ENCODE peak calls at places on chromosomes 4 and X, in four cellular contexts. Z, K, J and A are unnamed samples.

GRCh38 chr4:148355442-148356123 is 86.6 kb downstream of the NR3C2 start:
- DNase-seq in Z (no peak), K (no peak), J (no peak), A (no peak)

GRCh38 chr4:39698424-39699009 is 581 bp downstream of the UBE2K start:
- DNase-seq in Z (no peak), K (peak; percentile 9), J (peak; percentile 61), A (peak; percentile 36)

GRCh38 chrX:14528629-14529287 is 578 bp upstream of the GLRA2 start:
- DNase-seq in Z (no peak), K (peak; percentile 0), J (peak; percentile 28), A (peak; percentile 12)

GRCh38 chr4:11119474-11119873 is 309.2 kb downstream of the HS3ST1 start:
- DNase-seq in Z (no peak), K (no peak), J (no peak), A (no peak)

GRCh38 chrX:95536661-95537060 is 1148.0 kb upstream of the DIAPH2 start:
- DNase-seq in Z (no peak), K (no peak), J (no peak), A (no peak)

GRCh38 chr4:103008875-103009729 is 10.4 kb downstream of the SLC9B1 start:
- DNase-seq in Z (peak; percentile 58), K (no peak), J (no peak), A (peak; percentile 29)

GRCh38 chr4:177308842-177309524 is 691 bp upstream of the NEIL3 start:
- DNase-seq in Z (no peak), K (no peak), J (no peak), A (no peak)

GRCh38 chr4:26083987-26084386 is 170.0 kb downstream of the SMIM20 start:
- DNase-seq in Z (peak; percentile 86), K (no peak), J (no peak), A (peak; percentile 74)

GRCh38 chr4:145503486-145504072 is 21.9 kb downstream of the SMAD1 start:
- DNase-seq in Z (no peak), K (no peak), J (no peak), A (no peak)

GRCh38 chr4:39030726-39031125 is 1.5 kb downstream of the TMEM156 start:
- DNase-seq in Z (no peak), K (no peak), J (no peak), A (no peak)

GRCh38 chr4:146638801-146639351 is at the start of gene POU4F2:
- DNase-seq in Z (no peak), K (no peak), J (no peak), A (peak; percentile 36)

GRCh38 chr4:137968956-137969709 is 273.0 kb downstream of the SLC7A11 start:
- DNase-seq in Z (peak; percentile 30), K (no peak), J (no peak), A (peak; percentile 11)

GRCh38 chr4:158722917-158723793 is at the start of gene PPID:
- DNase-seq in Z (peak; percentile 69), K (peak; percentile 60), J (peak; percentile 68), A (peak; percentile 90)

GRCh38 chr4:8528713-8529112 is 51.5 kb upstream of the GPR78 start:
- DNase-seq in Z (peak; percentile 96), K (no peak), J (no peak), A (no peak)

GRCh38 chr4:124754671-124755070 is 42.1 kb upstream of the ANKRD50 start:
- DNase-seq in Z (no peak), K (no peak), J (no peak), A (no peak)

GRCh38 chr4:163335384-163335783 is 3.0 kb upstream of the NPY1R start:
- DNase-seq in Z (no peak), K (no peak), J (no peak), A (no peak)

GRCh38 chrX:18210470-18210869 is 10.2 kb downstream of the BEND2 start:
- DNase-seq in Z (no peak), K (no peak), J (no peak), A (no peak)

GRCh38 chr4:40307627-40308497 is 27.3 kb upstream of the CHRNA9 start:
- DNase-seq in Z (no peak), K (no peak), J (no peak), A (no peak)

GRCh38 chrX:17374619-17375360 is at the start of gene NHS:
- DNase-seq in Z (peak; percentile 49), K (no peak), J (peak; percentile 1), A (peak; percentile 88)

GRCh38 chr4:24889991-24890390 is 22.9 kb downstream of the CCDC149 start:
- DNase-seq in Z (no peak), K (no peak), J (no peak), A (no peak)

GRCh38 chr4:76831475-76832390 is 66.2 kb downstream of the SOWAHB start:
- DNase-seq in Z (no peak), K (no peak), J (no peak), A (no peak)

GRCh38 chr4:139278956-139279722 is 886 bp downstream of the MGARP start:
- DNase-seq in Z (no peak), K (no peak), J (no peak), A (no peak)

GRCh38 chr4:187235456-187236170 is 512.0 kb upstream of the FAT1 start:
- DNase-seq in Z (peak; percentile 55), K (no peak), J (no peak), A (no peak)

GRCh38 chr4:105474110-105474518 is 252 bp upstream of the PPA2 start:
- DNase-seq in Z (peak; percentile 69), K (no peak), J (no peak), A (peak; percentile 95)

GRCh38 chr4:27844359-27844758 is 983.7 kb downstream of the STIM2 start:
- DNase-seq in Z (no peak), K (no peak), J (no peak), A (no peak)

GRCh38 chrX:112837531-112837930 is 3.1 kb downstream of the AMOT start:
- DNase-seq in Z (no peak), K (no peak), J (no peak), A (no peak)

GRCh38 chr4:151955721-151956340 is 195.0 kb upstream of the GATB start:
- DNase-seq in Z (no peak), K (no peak), J (no peak), A (no peak)

GRCh38 chrX:701673-702072 is 71.1 kb downstream of the SHOX start:
- DNase-seq in Z (no peak), K (no peak), J (no peak), A (no peak)

GRCh38 chrX:1321689-1322088 is 14.9 kb upstream of the IL3RA start:
- DNase-seq in Z (no peak), K (no peak), J (no peak), A (no peak)

GRCh38 chr4:47719576-47719975 is 118.3 kb downstream of the CORIN start:
- DNase-seq in Z (no peak), K (no peak), J (no peak), A (no peak)

GRCh38 chrX:132094169-132094568 is 33.7 kb downstream of the FRMD7 start:
- DNase-seq in Z (no peak), K (no peak), J (no peak), A (no peak)

GRCh38 chr4:57763070-57763469 is 652.9 kb upstream of the IGFBP7 start:
- DNase-seq in Z (no peak), K (no peak), J (no peak), A (no peak)

GRCh38 chr4:150255610-150256580 is 177.7 kb downstream of the DCLK2 start:
- DNase-seq in Z (no peak), K (no peak), J (no peak), A (no peak)

GRCh38 chr4:189048119-189048518 is 892.6 kb upstream of the FRG1 start:
- DNase-seq in Z (no peak), K (no peak), J (no peak), A (peak; percentile 7)

GRCh38 chrX:10769165-10769564 is 148.8 kb upstream of the MID1 start:
- DNase-seq in Z (peak; percentile 15), K (no peak), J (no peak), A (peak; percentile 15)

GRCh38 chr4:139015269-139015947 is at the start of gene NOCT:
- DNase-seq in Z (peak; percentile 84), K (peak; percentile 80), J (peak; percentile 84), A (peak; percentile 93)

GRCh38 chr4:82797591-82798081 is 960 bp downstream of the SCD5 start:
- DNase-seq in Z (no peak), K (no peak), J (no peak), A (peak; percentile 44)

GRCh38 chr4:987689-988513 is 1.1 kb downstream of the IDUA start:
- DNase-seq in Z (no peak), K (no peak), J (no peak), A (no peak)

GRCh38 chrX:155957843-155958242 is 39.7 kb upstream of the IL9R start:
- DNase-seq in Z (no peak), K (no peak), J (no peak), A (no peak)

GRCh38 chr4:85737254-85737653 is 262.3 kb downstream of the ARHGAP24 start:
- DNase-seq in Z (no peak), K (no peak), J (no peak), A (no peak)